ENCODE peak calls at places on chromosome 3, in nine cellular contexts. One of them, this sample, is unnamed.

GRCh38 chr3:53821631-53822068 is 24.6 kb downstream of the CHDH start:
- DNase-seq in HepG2: no peak
- DNase-seq in GM12878: no peak
- DNase-seq in fibroblast of lung: peak
- DNase-seq in IMR-90: peak
- DNase-seq in GM23248: peak
- DNase-seq in keratinocyte: no peak
- DNase-seq in H9: no peak
- DNase-seq in H1: no peak
- DNase-seq in this sample: no peak

GRCh38 chr3:114005406-114005987 is 50.8 kb downstream of the CCDC191 start:
- DNase-seq in IMR-90: no peak
- DNase-seq in GM12878: peak
- DNase-seq in HepG2: no peak
- DNase-seq in H1: no peak
- DNase-seq in H9: no peak
- DNase-seq in fibroblast of lung: no peak
- DNase-seq in GM23248: no peak
- DNase-seq in keratinocyte: no peak
- DNase-seq in this sample: no peak

GRCh38 chr3:50139718-50140423 is 15.3 kb upstream of the SEMA3F start:
- DNase-seq in GM23248: no peak
- DNase-seq in fibroblast of lung: no peak
- DNase-seq in keratinocyte: no peak
- DNase-seq in HepG2: no peak
- DNase-seq in H1: no peak
- DNase-seq in H9: no peak
- DNase-seq in IMR-90: no peak
- DNase-seq in GM12878: no peak
- DNase-seq in this sample: no peak

GRCh38 chr3:51328206-51328605 is 56.9 kb upstream of the MANF start:
- DNase-seq in fibroblast of lung: no peak
- DNase-seq in keratinocyte: no peak
- DNase-seq in GM12878: no peak
- DNase-seq in H9: no peak
- DNase-seq in GM23248: no peak
- DNase-seq in HepG2: no peak
- DNase-seq in H1: no peak
- DNase-seq in IMR-90: no peak
- DNase-seq in this sample: no peak

GRCh38 chr3:38226273-38226672 is 39.3 kb upstream of the SLC22A13 start:
- DNase-seq in GM23248: peak
- DNase-seq in HepG2: no peak
- DNase-seq in fibroblast of lung: peak
- DNase-seq in keratinocyte: no peak
- DNase-seq in GM12878: no peak
- DNase-seq in IMR-90: peak
- DNase-seq in H9: no peak
- DNase-seq in H1: no peak
- DNase-seq in this sample: no peak

GRCh38 chr3:10350324-10350985 is 29.5 kb upstream of the SEC13 start:
- DNase-seq in HepG2: no peak
- DNase-seq in fibroblast of lung: no peak
- DNase-seq in H1: no peak
- DNase-seq in GM23248: no peak
- DNase-seq in H9: no peak
- DNase-seq in GM12878: no peak
- DNase-seq in IMR-90: no peak
- DNase-seq in keratinocyte: no peak
- DNase-seq in this sample: no peak

GRCh38 chr3:57682284-57682683 is 10.6 kb downstream of the DENND6A start:
- DNase-seq in HepG2: no peak
- DNase-seq in keratinocyte: no peak
- DNase-seq in GM12878: no peak
- DNase-seq in IMR-90: peak
- DNase-seq in H1: no peak
- DNase-seq in fibroblast of lung: peak
- DNase-seq in H9: no peak
- DNase-seq in GM23248: peak
- DNase-seq in this sample: no peak

GRCh38 chr3:168457973-168458539 is 362.3 kb upstream of the GOLIM4 start:
- DNase-seq in HepG2: no peak
- DNase-seq in keratinocyte: no peak
- DNase-seq in GM23248: no peak
- DNase-seq in fibroblast of lung: no peak
- DNase-seq in IMR-90: no peak
- DNase-seq in H9: no peak
- DNase-seq in H1: no peak
- DNase-seq in GM12878: no peak
- DNase-seq in this sample: no peak

GRCh38 chr3:184284696-184285095 is 8.9 kb downstream of the ECE2 start:
- DNase-seq in keratinocyte: no peak
- DNase-seq in H1: no peak
- DNase-seq in fibroblast of lung: peak
- DNase-seq in H9: peak
- DNase-seq in IMR-90: peak
- DNase-seq in HepG2: peak
- DNase-seq in GM12878: no peak
- DNase-seq in GM23248: peak
- DNase-seq in this sample: peak

DNA sequence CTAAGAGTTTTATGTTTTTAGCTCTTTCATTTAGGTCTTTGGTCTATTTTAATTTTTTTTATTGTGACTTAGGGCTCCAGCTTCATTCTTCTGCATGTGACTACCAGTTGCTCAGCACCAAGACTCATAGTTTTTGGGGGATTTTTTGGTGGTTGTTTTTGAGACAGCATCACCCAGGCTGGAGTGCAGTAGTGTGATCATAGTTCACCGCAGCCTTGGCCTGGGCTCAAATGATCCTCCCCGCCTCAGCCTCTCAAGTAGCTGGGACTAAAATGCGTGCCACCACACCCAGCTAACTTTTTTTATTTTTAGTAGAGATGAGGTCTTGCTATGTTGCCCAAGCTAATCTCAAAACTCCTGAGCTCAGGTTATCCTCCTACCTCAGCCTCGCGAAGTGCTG is 19.4 kb downstream of the CDV3 start:
- DNase-seq in keratinocyte: no peak
- DNase-seq in H9: no peak
- DNase-seq in HepG2: no peak
- DNase-seq in H1: no peak
- DNase-seq in GM23248: peak
- DNase-seq in IMR-90: no peak
- DNase-seq in GM12878: no peak
- DNase-seq in fibroblast of lung: no peak
- DNase-seq in this sample: no peak
- H3K27ac ChIP-seq in keratinocyte: no peak
- H3K27ac ChIP-seq in H9: no peak
- H3K27ac ChIP-seq in HepG2: no peak
- H3K27ac ChIP-seq in H1: no peak
- H3K27ac ChIP-seq in GM23248: no peak
- H3K27ac ChIP-seq in IMR-90: no peak
- H3K27ac ChIP-seq in GM12878: no peak
- H3K27ac ChIP-seq in fibroblast of lung: no peak
- H3K27ac ChIP-seq in this sample: no peak

GRCh38 chr3:72052841-72053409 is 268.0 kb upstream of the PROK2 start:
- DNase-seq in IMR-90: no peak
- DNase-seq in keratinocyte: no peak
- DNase-seq in GM23248: peak
- DNase-seq in GM12878: no peak
- DNase-seq in H9: no peak
- DNase-seq in fibroblast of lung: peak
- DNase-seq in HepG2: no peak
- DNase-seq in H1: no peak
- DNase-seq in this sample: no peak

GRCh38 chr3:72058493-72059081 is 273.6 kb upstream of the PROK2 start:
- DNase-seq in GM23248: no peak
- DNase-seq in H1: no peak
- DNase-seq in GM12878: no peak
- DNase-seq in H9: no peak
- DNase-seq in IMR-90: no peak
- DNase-seq in fibroblast of lung: no peak
- DNase-seq in HepG2: no peak
- DNase-seq in keratinocyte: no peak
- DNase-seq in this sample: no peak

GRCh38 chr3:72050771-72051170 is 265.8 kb upstream of the PROK2 start:
- DNase-seq in GM23248: no peak
- DNase-seq in fibroblast of lung: no peak
- DNase-seq in GM12878: no peak
- DNase-seq in HepG2: no peak
- DNase-seq in IMR-90: no peak
- DNase-seq in H9: no peak
- DNase-seq in keratinocyte: no peak
- DNase-seq in H1: no peak
- DNase-seq in this sample: no peak

GRCh38 chr3:72054976-72055375 is 270.0 kb upstream of the PROK2 start:
- DNase-seq in H9: no peak
- DNase-seq in GM12878: no peak
- DNase-seq in HepG2: peak
- DNase-seq in GM23248: peak
- DNase-seq in keratinocyte: no peak
- DNase-seq in H1: no peak
- DNase-seq in IMR-90: no peak
- DNase-seq in fibroblast of lung: no peak
- DNase-seq in this sample: no peak

DNA sequence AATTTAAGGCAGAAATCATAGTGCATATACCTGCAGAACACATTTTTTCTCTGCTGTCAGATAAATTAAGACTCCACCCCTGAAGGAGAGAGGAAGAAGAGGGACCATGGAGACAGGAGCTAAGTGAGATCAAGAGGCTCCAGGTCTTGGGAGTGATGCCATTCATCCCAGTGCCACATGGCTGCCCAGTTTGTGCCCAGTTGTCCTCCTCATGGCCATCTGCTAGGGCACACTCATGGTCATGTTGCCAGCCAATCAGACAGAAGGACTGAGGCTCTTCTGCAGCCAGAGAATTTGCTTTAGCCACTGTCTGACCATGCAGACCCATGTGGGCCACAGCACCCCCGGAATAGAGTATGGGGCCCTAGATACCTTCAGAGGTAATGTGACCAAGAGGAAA is 270.5 kb upstream of the PROK2 start:
- DNase-seq in HepG2: no peak
- DNase-seq in H1: no peak
- DNase-seq in H9: no peak
- DNase-seq in GM23248: no peak
- DNase-seq in GM12878: no peak
- DNase-seq in IMR-90: no peak
- DNase-seq in keratinocyte: no peak
- DNase-seq in fibroblast of lung: no peak
- DNase-seq in this sample: no peak
- H3K9ac ChIP-seq in HepG2: no peak
- H3K9ac ChIP-seq in H1: no peak
- H3K9ac ChIP-seq in H9: no peak
- H3K9ac ChIP-seq in GM23248: no peak
- H3K9ac ChIP-seq in GM12878: no peak
- H3K9ac ChIP-seq in IMR-90: no peak
- H3K9ac ChIP-seq in keratinocyte: no peak
- H3K9ac ChIP-seq in fibroblast of lung: no peak
- H3K9ac ChIP-seq in this sample: no peak

GRCh38 chr3:14847613-14848541 is 29.1 kb downstream of the FGD5 start:
- DNase-seq in GM23248: no peak
- DNase-seq in H9: peak
- DNase-seq in H1: peak
- DNase-seq in IMR-90: no peak
- DNase-seq in HepG2: no peak
- DNase-seq in keratinocyte: no peak
- DNase-seq in GM12878: no peak
- DNase-seq in fibroblast of lung: no peak
- DNase-seq in this sample: peak
- H3K4me2 ChIP-seq in GM23248: no peak
- H3K4me2 ChIP-seq in H9: peak
- H3K4me2 ChIP-seq in H1: peak
- H3K4me2 ChIP-seq in IMR-90: no peak
- H3K4me2 ChIP-seq in HepG2: peak
- H3K4me2 ChIP-seq in keratinocyte: peak
- H3K4me2 ChIP-seq in GM12878: peak
- H3K4me2 ChIP-seq in fibroblast of lung: no peak
- H3K4me2 ChIP-seq in this sample: peak

GRCh38 chr3:28989646-28990089 is 291.2 kb upstream of the RBMS3 start:
- DNase-seq in H9: no peak
- DNase-seq in H1: no peak
- DNase-seq in keratinocyte: no peak
- DNase-seq in GM23248: peak
- DNase-seq in IMR-90: peak
- DNase-seq in fibroblast of lung: no peak
- DNase-seq in HepG2: no peak
- DNase-seq in GM12878: peak
- DNase-seq in this sample: no peak
- H3K27ac ChIP-seq in H9: no peak
- H3K27ac ChIP-seq in H1: no peak
- H3K27ac ChIP-seq in keratinocyte: no peak
- H3K27ac ChIP-seq in GM23248: no peak
- H3K27ac ChIP-seq in IMR-90: no peak
- H3K27ac ChIP-seq in fibroblast of lung: no peak
- H3K27ac ChIP-seq in HepG2: no peak
- H3K27ac ChIP-seq in GM12878: no peak
- H3K27ac ChIP-seq in this sample: no peak

DNA sequence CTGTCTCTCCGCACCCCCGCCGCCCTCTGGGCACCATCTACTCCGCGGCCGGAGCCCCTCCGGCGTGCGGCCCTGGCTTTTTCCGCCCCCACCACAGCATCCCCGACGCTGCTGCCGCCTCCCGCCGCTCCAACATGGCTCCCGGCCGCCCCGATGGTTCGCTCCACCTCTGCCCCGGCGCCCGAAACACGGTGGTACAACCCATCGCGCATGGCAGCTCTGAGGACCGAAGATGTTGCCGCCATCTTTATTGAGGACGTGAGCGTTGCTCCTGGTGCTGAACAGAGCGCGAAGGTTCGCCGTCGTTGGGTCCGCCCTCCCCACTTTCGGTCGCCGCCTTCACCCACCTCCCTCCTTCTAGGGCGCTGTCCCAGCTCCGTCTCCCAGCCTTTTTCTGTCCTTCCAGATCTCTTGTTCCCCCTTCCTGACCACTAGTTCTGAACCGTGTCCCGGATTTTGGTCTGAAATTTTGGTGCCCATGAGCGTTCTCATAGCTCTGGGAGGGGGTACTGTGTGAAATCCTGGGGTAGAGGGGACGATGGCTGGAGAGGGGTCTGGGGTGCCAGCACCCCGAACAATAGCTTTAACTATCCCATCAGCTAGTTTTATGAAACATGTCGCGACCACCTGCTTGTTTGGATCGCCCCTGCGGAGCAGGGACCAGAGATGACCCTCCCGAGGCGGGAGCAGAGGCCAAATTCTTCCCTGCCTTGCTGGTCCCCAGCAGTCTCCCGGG is at the start of gene CELSR3:
- DNase-seq in keratinocyte: peak
- DNase-seq in GM12878: peak
- DNase-seq in GM23248: peak
- DNase-seq in HepG2: peak
- DNase-seq in H9: peak
- DNase-seq in H1: peak
- DNase-seq in IMR-90: peak
- DNase-seq in fibroblast of lung: peak
- DNase-seq in this sample: peak
- H3K9ac ChIP-seq in keratinocyte: peak
- H3K9ac ChIP-seq in GM12878: peak
- H3K9ac ChIP-seq in GM23248: peak
- H3K9ac ChIP-seq in HepG2: peak
- H3K9ac ChIP-seq in H9: peak
- H3K9ac ChIP-seq in H1: peak
- H3K9ac ChIP-seq in IMR-90: peak
- H3K9ac ChIP-seq in fibroblast of lung: peak
- H3K9ac ChIP-seq in this sample: peak

GRCh38 chr3:112497897-112498548 is 1.2 kb downstream of the BTLA start:
- DNase-seq in fibroblast of lung: no peak
- DNase-seq in keratinocyte: no peak
- DNase-seq in GM23248: no peak
- DNase-seq in H9: no peak
- DNase-seq in GM12878: no peak
- DNase-seq in H1: no peak
- DNase-seq in IMR-90: no peak
- DNase-seq in HepG2: no peak
- DNase-seq in this sample: no peak
- H3K4me2 ChIP-seq in fibroblast of lung: no peak
- H3K4me2 ChIP-seq in keratinocyte: no peak
- H3K4me2 ChIP-seq in GM23248: no peak
- H3K4me2 ChIP-seq in H9: no peak
- H3K4me2 ChIP-seq in GM12878: peak
- H3K4me2 ChIP-seq in H1: no peak
- H3K4me2 ChIP-seq in IMR-90: no peak
- H3K4me2 ChIP-seq in HepG2: no peak
- H3K4me2 ChIP-seq in this sample: no peak

This sample was measured in neural progenitor cell.